ENCODE peak calls at places on chromosomes 2 and 18, in nine cellular contexts. One of them, this sample, is unnamed.

GRCh38 chr2:240922234-240922981 is 16.3 kb downstream of the CROCC2 start:
- DNase-seq in right cardiac atrium: no peak
- DNase-seq in heart right ventricle: peak; percentile 16
- DNase-seq in GM06990: no peak
- DNase-seq in GM23338: no peak
- DNase-seq in Caco-2: no peak
- DNase-seq in psoas muscle: no peak
- DNase-seq in aorta: peak; percentile 64
- DNase-seq in coronary artery: peak; percentile 69
- DNase-seq in this sample: no peak

GRCh38 chr2:26626606-26627005 is 14.6 kb downstream of the CIB4 start:
- DNase-seq in right cardiac atrium: no peak
- DNase-seq in heart right ventricle: no peak
- DNase-seq in GM06990: no peak
- DNase-seq in GM23338: no peak
- DNase-seq in Caco-2: no peak
- DNase-seq in psoas muscle: no peak
- DNase-seq in aorta: peak; percentile 30
- DNase-seq in coronary artery: no peak
- DNase-seq in this sample: no peak

GRCh38 chr2:46276652-46277051 is 20.6 kb upstream of the EPAS1 start:
- DNase-seq in right cardiac atrium: no peak
- DNase-seq in heart right ventricle: no peak
- DNase-seq in GM06990: no peak
- DNase-seq in GM23338: no peak
- DNase-seq in Caco-2: no peak
- DNase-seq in psoas muscle: no peak
- DNase-seq in aorta: no peak
- DNase-seq in coronary artery: no peak
- DNase-seq in this sample: no peak

GRCh38 chr2:234940527-234940926 is 11.3 kb upstream of the SH3BP4 start:
- DNase-seq in right cardiac atrium: no peak
- DNase-seq in heart right ventricle: no peak
- DNase-seq in GM06990: no peak
- DNase-seq in GM23338: no peak
- DNase-seq in Caco-2: no peak
- DNase-seq in psoas muscle: no peak
- DNase-seq in aorta: no peak
- DNase-seq in coronary artery: no peak
- DNase-seq in this sample: no peak

GRCh38 chr2:84234103-84234502 is 225.0 kb downstream of the SUCLG1 start:
- DNase-seq in right cardiac atrium: no peak
- DNase-seq in heart right ventricle: no peak
- DNase-seq in GM06990: no peak
- DNase-seq in GM23338: no peak
- DNase-seq in Caco-2: no peak
- DNase-seq in psoas muscle: no peak
- DNase-seq in aorta: no peak
- DNase-seq in coronary artery: no peak
- DNase-seq in this sample: no peak

GRCh38 chr2:47008381-47009280 is 93.0 kb upstream of the MCFD2 start:
- DNase-seq in right cardiac atrium: peak; percentile 84
- DNase-seq in heart right ventricle: peak; percentile 62
- DNase-seq in GM06990: no peak
- DNase-seq in GM23338: peak; percentile 68
- DNase-seq in Caco-2: peak; percentile 79
- DNase-seq in psoas muscle: peak; percentile 49
- DNase-seq in aorta: peak; percentile 86
- DNase-seq in coronary artery: peak; percentile 92
- DNase-seq in this sample: no peak

GRCh38 chr2:239666053-239666854 is 265.4 kb upstream of the HDAC4 start:
- DNase-seq in right cardiac atrium: no peak
- DNase-seq in heart right ventricle: no peak
- DNase-seq in GM06990: no peak
- DNase-seq in GM23338: no peak
- DNase-seq in Caco-2: no peak
- DNase-seq in psoas muscle: no peak
- DNase-seq in aorta: no peak
- DNase-seq in coronary artery: no peak
- DNase-seq in this sample: no peak

GRCh38 chr2:10460366-10460796 is 12.3 kb upstream of the ODC1 start:
- DNase-seq in right cardiac atrium: no peak
- DNase-seq in heart right ventricle: no peak
- DNase-seq in GM06990: no peak
- DNase-seq in GM23338: no peak
- DNase-seq in Caco-2: peak; percentile 55
- DNase-seq in psoas muscle: no peak
- DNase-seq in aorta: no peak
- DNase-seq in coronary artery: no peak
- DNase-seq in this sample: no peak

GRCh38 chr2:8138923-8139667 is 542.8 kb upstream of the ID2 start:
- DNase-seq in right cardiac atrium: peak; percentile 86
- DNase-seq in heart right ventricle: peak; percentile 43
- DNase-seq in GM06990: no peak
- DNase-seq in GM23338: no peak
- DNase-seq in Caco-2: no peak
- DNase-seq in psoas muscle: peak; percentile 47
- DNase-seq in aorta: peak; percentile 84
- DNase-seq in coronary artery: no peak
- DNase-seq in this sample: no peak

GRCh38 chr2:181778621-181779195 is 98.4 kb upstream of the NEUROD1 start:
- DNase-seq in right cardiac atrium: no peak
- DNase-seq in heart right ventricle: no peak
- DNase-seq in GM06990: no peak
- DNase-seq in GM23338: no peak
- DNase-seq in Caco-2: no peak
- DNase-seq in psoas muscle: no peak
- DNase-seq in aorta: no peak
- DNase-seq in coronary artery: no peak
- DNase-seq in this sample: no peak

GRCh38 chr2:75503048-75503607 is 57.6 kb downstream of the EVA1A start:
- DNase-seq in right cardiac atrium: no peak
- DNase-seq in heart right ventricle: no peak
- DNase-seq in GM06990: no peak
- DNase-seq in GM23338: no peak
- DNase-seq in Caco-2: no peak
- DNase-seq in psoas muscle: no peak
- DNase-seq in aorta: no peak
- DNase-seq in coronary artery: no peak
- DNase-seq in this sample: no peak

GRCh38 chr2:33372940-33373553 is 103.4 kb upstream of the RASGRP3 start:
- DNase-seq in right cardiac atrium: no peak
- DNase-seq in heart right ventricle: no peak
- DNase-seq in GM06990: no peak
- DNase-seq in GM23338: peak; percentile 70
- DNase-seq in Caco-2: no peak
- DNase-seq in psoas muscle: no peak
- DNase-seq in aorta: no peak
- DNase-seq in coronary artery: no peak
- DNase-seq in this sample: no peak

GRCh38 chr2:199810422-199811250 is 40.4 kb downstream of the FTCDNL1 start:
- DNase-seq in right cardiac atrium: no peak
- DNase-seq in heart right ventricle: no peak
- DNase-seq in GM06990: no peak
- DNase-seq in GM23338: no peak
- DNase-seq in Caco-2: no peak
- DNase-seq in psoas muscle: no peak
- DNase-seq in aorta: no peak
- DNase-seq in coronary artery: no peak
- DNase-seq in this sample: peak; percentile 65

GRCh38 chr2:141021611-141022010 is 1109.2 kb downstream of the LRP1B start:
- DNase-seq in right cardiac atrium: no peak
- DNase-seq in heart right ventricle: no peak
- DNase-seq in GM06990: no peak
- DNase-seq in GM23338: no peak
- DNase-seq in Caco-2: no peak
- DNase-seq in psoas muscle: no peak
- DNase-seq in aorta: no peak
- DNase-seq in coronary artery: no peak
- DNase-seq in this sample: no peak

GRCh38 chr2:197286805-197287595 is 23.6 kb downstream of the ANKRD44 start:
- DNase-seq in right cardiac atrium: no peak
- DNase-seq in heart right ventricle: no peak
- DNase-seq in GM06990: no peak
- DNase-seq in GM23338: no peak
- DNase-seq in Caco-2: no peak
- DNase-seq in psoas muscle: no peak
- DNase-seq in aorta: no peak
- DNase-seq in coronary artery: no peak
- DNase-seq in this sample: peak; percentile 82

GRCh38 chr2:69547984-69548715 is 95.4 kb downstream of the AAK1 start:
- DNase-seq in right cardiac atrium: no peak
- DNase-seq in heart right ventricle: no peak
- DNase-seq in GM06990: no peak
- DNase-seq in GM23338: no peak
- DNase-seq in Caco-2: no peak
- DNase-seq in psoas muscle: no peak
- DNase-seq in aorta: no peak
- DNase-seq in coronary artery: no peak
- DNase-seq in this sample: no peak

GRCh38 chr2:43105586-43106562 is 120.5 kb downstream of the ZFP36L2 start:
- DNase-seq in right cardiac atrium: peak; percentile 89
- DNase-seq in heart right ventricle: peak; percentile 53
- DNase-seq in GM06990: no peak
- DNase-seq in GM23338: peak; percentile 44
- DNase-seq in Caco-2: no peak
- DNase-seq in psoas muscle: peak; percentile 51
- DNase-seq in aorta: no peak
- DNase-seq in coronary artery: no peak
- DNase-seq in this sample: no peak

GRCh38 chr2:235146871-235147565 is 195.2 kb downstream of the SH3BP4 start:
- DNase-seq in right cardiac atrium: no peak
- DNase-seq in heart right ventricle: no peak
- DNase-seq in GM06990: no peak
- DNase-seq in GM23338: no peak
- DNase-seq in Caco-2: no peak
- DNase-seq in psoas muscle: no peak
- DNase-seq in aorta: no peak
- DNase-seq in coronary artery: peak; percentile 41
- DNase-seq in this sample: no peak

GRCh38 chr2:207416936-207417718 is 112.6 kb upstream of the CREB1 start:
- DNase-seq in right cardiac atrium: no peak
- DNase-seq in heart right ventricle: no peak
- DNase-seq in GM06990: no peak
- DNase-seq in GM23338: no peak
- DNase-seq in Caco-2: no peak
- DNase-seq in psoas muscle: no peak
- DNase-seq in aorta: no peak
- DNase-seq in coronary artery: no peak
- DNase-seq in this sample: no peak

GRCh38 chr2:113278812-113279139 is at the start of gene PAX8:
- DNase-seq in right cardiac atrium: no peak
- DNase-seq in heart right ventricle: no peak
- DNase-seq in GM06990: no peak
- DNase-seq in GM23338: peak; percentile 48
- DNase-seq in Caco-2: no peak
- DNase-seq in psoas muscle: no peak
- DNase-seq in aorta: no peak
- DNase-seq in coronary artery: no peak
- DNase-seq in this sample: no peak

GRCh38 chr18:48813833-48814489 is 136.8 kb downstream of the SMAD7 start:
- DNase-seq in right cardiac atrium: peak; percentile 76
- DNase-seq in heart right ventricle: no peak
- DNase-seq in GM06990: no peak
- DNase-seq in GM23338: no peak
- DNase-seq in Caco-2: no peak
- DNase-seq in psoas muscle: no peak
- DNase-seq in aorta: peak; percentile 41
- DNase-seq in coronary artery: peak; percentile 66
- DNase-seq in this sample: no peak
- H3K4me3 ChIP-seq in right cardiac atrium: no peak overlapping the region
- H3K4me3 ChIP-seq in heart right ventricle: no peak overlapping the region
- H3K4me3 ChIP-seq in GM06990: no peak overlapping the region
- H3K4me3 ChIP-seq in GM23338: no peak overlapping the region
- H3K4me3 ChIP-seq in Caco-2: no peak overlapping the region
- H3K4me3 ChIP-seq in psoas muscle: no peak overlapping the region
- H3K4me3 ChIP-seq in aorta: no peak overlapping the region
- H3K4me3 ChIP-seq in coronary artery: no peak overlapping the region
- H3K4me3 ChIP-seq in this sample: no peak overlapping the region

GRCh38 chr2:101387151-101387807 is at the start of gene CREG2:
- DNase-seq in right cardiac atrium: peak; percentile 87
- DNase-seq in heart right ventricle: peak; percentile 68
- DNase-seq in GM06990: peak; percentile 26
- DNase-seq in GM23338: peak; percentile 85
- DNase-seq in Caco-2: peak; percentile 81
- DNase-seq in psoas muscle: peak; percentile 64
- DNase-seq in aorta: peak; percentile 85
- DNase-seq in coronary artery: no peak
- DNase-seq in this sample: peak; percentile 11
- H3K4me3 ChIP-seq in right cardiac atrium: peak within 1 kb of the TSS; percentile 42
- H3K4me3 ChIP-seq in heart right ventricle: peak within 1 kb of the TSS; percentile 57
- H3K4me3 ChIP-seq in GM06990: no peak within 1 kb of the TSS
- H3K4me3 ChIP-seq in GM23338: peak within 1 kb of the TSS; percentile 82
- H3K4me3 ChIP-seq in Caco-2: peak within 1 kb of the TSS; percentile 90
- H3K4me3 ChIP-seq in psoas muscle: peak within 1 kb of the TSS; percentile 61
- H3K4me3 ChIP-seq in aorta: peak within 1 kb of the TSS; percentile 27
- H3K4me3 ChIP-seq in coronary artery: peak within 1 kb of the TSS; percentile 71
- H3K4me3 ChIP-seq in this sample: peak within 1 kb of the TSS; percentile 47

DNA sequence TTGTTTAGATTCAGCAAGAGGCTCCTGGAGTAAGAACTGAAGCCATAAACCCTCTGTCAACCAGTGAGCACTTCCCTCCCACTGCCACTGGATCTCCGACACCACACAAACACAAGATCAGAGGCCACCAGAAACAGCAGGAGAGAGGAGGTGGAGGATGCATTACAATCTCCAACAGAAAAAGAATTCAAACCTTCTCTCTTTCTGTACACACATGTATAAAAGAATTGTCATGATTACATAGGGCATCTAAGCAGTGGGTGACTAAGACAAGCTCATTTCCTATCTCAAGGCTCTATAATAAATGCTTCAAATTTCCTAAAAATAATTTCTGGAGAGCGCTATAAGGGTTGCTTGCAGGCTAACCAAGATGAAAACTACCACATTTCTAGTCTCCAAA is 27.1 kb downstream of the TBC1D8 start:
- DNase-seq in right cardiac atrium: no peak
- DNase-seq in heart right ventricle: no peak
- DNase-seq in GM06990: no peak
- DNase-seq in GM23338: no peak
- DNase-seq in Caco-2: no peak
- DNase-seq in psoas muscle: no peak
- DNase-seq in aorta: no peak
- DNase-seq in coronary artery: no peak
- DNase-seq in this sample: no peak
- H3K4me3 ChIP-seq in right cardiac atrium: no peak overlapping the region
- H3K4me3 ChIP-seq in heart right ventricle: no peak overlapping the region
- H3K4me3 ChIP-seq in GM06990: no peak overlapping the region
- H3K4me3 ChIP-seq in GM23338: no peak overlapping the region
- H3K4me3 ChIP-seq in Caco-2: no peak overlapping the region
- H3K4me3 ChIP-seq in psoas muscle: peak overlapping the region; percentile 31
- H3K4me3 ChIP-seq in aorta: no peak overlapping the region
- H3K4me3 ChIP-seq in coronary artery: peak overlapping the region; percentile 32
- H3K4me3 ChIP-seq in this sample: no peak overlapping the region

DNA sequence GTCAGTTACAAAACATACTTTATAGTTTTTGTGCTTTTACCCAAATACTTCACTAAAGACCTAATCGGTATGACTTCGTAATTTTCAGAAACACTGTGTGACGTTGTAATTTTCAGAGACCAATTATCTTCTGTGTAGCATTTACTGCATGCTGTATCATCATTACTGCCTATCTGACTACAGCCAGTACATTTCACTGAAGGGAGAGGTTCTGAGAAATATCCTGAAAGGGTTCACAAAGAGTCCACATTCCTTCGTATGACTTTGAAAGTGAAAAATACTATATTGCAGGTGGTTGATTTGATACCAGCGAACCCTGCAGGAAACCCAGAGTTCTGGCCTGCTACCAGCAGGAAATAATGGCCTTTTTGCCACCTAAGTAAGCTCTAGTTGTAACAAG is 155.4 kb downstream of the ARHGAP28 start:
- DNase-seq in right cardiac atrium: no peak
- DNase-seq in heart right ventricle: no peak
- DNase-seq in GM06990: no peak
- DNase-seq in GM23338: no peak
- DNase-seq in Caco-2: no peak
- DNase-seq in psoas muscle: no peak
- DNase-seq in aorta: no peak
- DNase-seq in coronary artery: no peak
- DNase-seq in this sample: no peak
- H3K4me3 ChIP-seq in right cardiac atrium: no peak overlapping the region
- H3K4me3 ChIP-seq in heart right ventricle: no peak overlapping the region
- H3K4me3 ChIP-seq in GM06990: no peak overlapping the region
- H3K4me3 ChIP-seq in GM23338: no peak overlapping the region
- H3K4me3 ChIP-seq in Caco-2: no peak overlapping the region
- H3K4me3 ChIP-seq in psoas muscle: no peak overlapping the region
- H3K4me3 ChIP-seq in aorta: no peak overlapping the region
- H3K4me3 ChIP-seq in coronary artery: no peak overlapping the region
- H3K4me3 ChIP-seq in this sample: no peak overlapping the region